ENCODE peak calls at places on chromosomes 12 and 14, in seven cellular contexts. L, E, B, N, T, V and G are unnamed samples. For H3K4me1, the result is how much of the 10 kb centered on the place peaks cover.

GRCh38 chr14:96052541-96053105 is 13.5 kb downstream of the C14orf132 start:
- DNase-seq in L (no peak), E (no peak), B (no peak), N (no peak), T (no peak), V (no peak), G (no peak)

GRCh38 chr14:30608533-30609006 is 13.5 kb upstream of the SCFD1 start:
- DNase-seq in L (no peak), E (no peak), B (no peak), N (no peak), T (no peak), V (no peak), G (no peak)

GRCh38 chr14:77838756-77839565 is 39.1 kb downstream of the ADCK1 start:
- DNase-seq in L (no peak), E (no peak), B (no peak), N (no peak), T (no peak), V (no peak), G (no peak)

GRCh38 chr12:22481557-22482104 is 62.7 kb downstream of the C2CD5 start:
- DNase-seq in L (no peak), E (no peak), B (no peak), N (no peak), T (no peak), V (no peak), G (no peak)

GRCh38 chr12:109566424-109566823 is 6.9 kb downstream of the MMAB start:
- DNase-seq in L (no peak), E (no peak), B (no peak), N (no peak), T (no peak), V (no peak), G (no peak)

GRCh38 chr12:124827588-124828184 is 36.0 kb downstream of the SCARB1 start:
- DNase-seq in L (no peak), E (no peak), B (no peak), N (no peak), T (no peak), V (peak), G (no peak)

GRCh38 chr14:90675399-90675798 is 140.8 kb downstream of the TTC7B start:
- DNase-seq in L (peak), E (no peak), B (no peak), N (no peak), T (no peak), V (no peak), G (no peak)

GRCh38 chr14:100804138-100804537 is 21.8 kb upstream of the MEG3 start:
- DNase-seq in L (no peak), E (no peak), B (no peak), N (no peak), T (no peak), V (no peak), G (no peak)

GRCh38 chr12:5227722-5228274 is 184.1 kb downstream of the KCNA5 start:
- DNase-seq in L (no peak), E (no peak), B (no peak), N (no peak), T (no peak), V (no peak), G (no peak)

DNA sequence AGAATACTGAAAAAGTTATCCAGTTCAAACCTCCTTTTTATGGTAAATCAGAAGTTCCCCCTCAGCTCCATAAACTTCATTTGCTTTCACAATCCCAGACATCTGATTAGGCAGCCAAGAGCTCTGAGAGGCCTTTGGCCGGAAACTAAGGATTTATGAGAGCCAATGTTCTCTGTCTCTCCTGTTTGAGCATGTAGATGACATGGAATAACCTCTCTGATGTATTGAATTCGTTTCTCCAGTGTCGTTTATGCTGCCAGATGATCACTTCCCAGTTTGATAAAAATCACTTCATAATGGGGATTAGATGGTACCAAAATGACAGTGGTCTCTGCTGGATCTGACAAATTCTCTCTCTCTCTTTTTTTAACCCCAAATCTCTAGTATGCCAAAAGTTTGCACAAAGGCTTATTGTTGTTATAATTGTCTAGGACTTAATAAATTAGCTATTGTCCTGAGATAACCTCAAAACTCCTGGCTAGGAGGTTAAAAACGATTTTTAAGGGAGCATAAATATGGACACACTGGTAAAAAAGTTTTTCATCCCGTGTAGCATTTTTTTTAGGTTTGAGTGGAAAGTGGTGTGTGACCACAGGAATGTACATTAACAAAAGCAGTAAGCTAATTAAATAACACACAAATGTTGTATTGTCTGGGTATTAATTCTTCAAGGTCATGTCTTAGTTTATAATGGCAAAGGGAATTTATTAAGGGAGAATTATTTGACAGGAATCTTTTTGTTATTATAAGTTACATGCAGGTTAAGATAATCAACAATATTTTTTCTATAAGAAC is 82.6 kb upstream of the USP44 start:
- DNase-seq in L (no peak), E (no peak), B (no peak), N (no peak), T (no peak), V (no peak), G (no peak)
- TF ChIP-seq POLR2AphosphoS5 in L (no peak), E (no peak), B (no peak), N (no peak), T (no peak), V (no peak), G (no peak)

GRCh38 chr12:24970177-24970576 is 21.3 kb upstream of the BCAT1 start:
- DNase-seq in L (no peak), E (no peak), B (no peak), N (no peak), T (no peak), V (no peak), G (no peak)
- H3K4me1 ChIP-seq in L (under half), E (under half), B (under half), N (under half), T (under half), V (under half), G (under half)

DNA sequence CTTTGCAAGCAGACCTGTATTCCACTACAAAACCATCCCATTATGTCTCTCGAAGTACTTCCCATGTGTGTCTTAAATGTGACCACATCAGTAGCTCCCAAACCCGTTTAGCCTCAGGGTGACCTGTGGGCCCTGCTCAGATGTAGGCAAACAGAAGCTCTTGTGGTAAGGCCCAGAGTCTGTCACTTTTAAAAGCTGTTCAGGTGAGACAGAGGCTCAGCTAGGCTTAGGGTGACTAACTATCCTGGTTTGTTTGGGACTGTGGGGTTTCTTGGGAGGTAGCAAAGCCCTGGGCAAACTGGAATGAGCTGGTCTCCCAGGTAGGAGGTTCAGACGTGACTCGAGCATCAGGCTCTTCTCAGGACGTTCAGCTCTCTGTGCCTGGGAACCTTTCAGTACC is 64.5 kb upstream of the VASH1 start:
- DNase-seq in L (no peak), E (no peak), B (no peak), N (no peak), T (no peak), V (no peak), G (no peak)
- TF ChIP-seq SIN3A in L (no peak), E (no peak), B (no peak), N (no peak), T (no peak), V (no peak), G (no peak)

GRCh38 chr12:53777412-53777811 is 25.6 kb upstream of the CISTR start:
- DNase-seq in L (no peak), E (no peak), B (no peak), N (no peak), T (no peak), V (no peak), G (no peak)

GRCh38 chr12:53775478-53776145 is 23.8 kb upstream of the CISTR start:
- DNase-seq in L (no peak), E (no peak), B (no peak), N (no peak), T (no peak), V (no peak), G (no peak)

GRCh38 chr12:53777936-53778644 is 26.3 kb upstream of the CISTR start:
- DNase-seq in L (no peak), E (no peak), B (no peak), N (no peak), T (no peak), V (no peak), G (no peak)

GRCh38 chr12:53780323-53780722 is 28.5 kb upstream of the CISTR start:
- DNase-seq in L (no peak), E (no peak), B (no peak), N (no peak), T (no peak), V (no peak), G (no peak)

DNA sequence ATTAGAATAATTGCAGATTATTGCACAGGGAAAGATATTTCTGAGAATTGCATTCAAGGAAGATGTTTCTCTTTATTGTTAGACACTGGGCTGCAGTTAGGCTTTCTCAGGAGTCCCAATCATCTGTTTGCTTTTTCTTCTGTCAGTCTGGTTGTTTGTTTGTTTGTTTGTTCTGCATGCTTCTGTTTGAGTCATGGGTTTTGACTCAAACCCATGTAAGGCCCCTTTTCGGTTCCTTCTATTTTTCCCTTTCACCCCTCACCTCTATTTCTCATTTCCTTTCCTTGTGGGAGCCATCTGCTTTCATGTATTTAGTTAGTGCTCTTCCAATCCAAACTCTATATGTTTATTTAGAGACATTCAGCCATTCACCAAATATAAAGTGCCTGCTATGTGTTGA is 25.1 kb upstream of the CISTR start:
- DNase-seq in L (no peak), E (no peak), B (no peak), N (no peak), T (no peak), V (no peak), G (peak)
- TF ChIP-seq POLR2AphosphoS5 in L (no peak), E (no peak), B (no peak), N (no peak), T (no peak), V (no peak), G (no peak)

GRCh38 chr14:87898301-87898700 is 94.7 kb downstream of the GALC start:
- DNase-seq in L (no peak), E (no peak), B (no peak), N (no peak), T (no peak), V (no peak), G (no peak)
- H3K4me1 ChIP-seq in L (under half), E (under half), B (under half), N (under half), T (under half), V (under half), G (under half)

GRCh38 chr12:56261503-56262230 is 3.5 kb upstream of the ANKRD52 start:
- DNase-seq in L (no peak), E (peak), B (no peak), N (no peak), T (no peak), V (no peak), G (peak)
- TF ChIP-seq SIN3A in L (no peak), E (no peak), B (no peak), N (no peak), T (no peak), V (no peak), G (no peak)

DNA sequence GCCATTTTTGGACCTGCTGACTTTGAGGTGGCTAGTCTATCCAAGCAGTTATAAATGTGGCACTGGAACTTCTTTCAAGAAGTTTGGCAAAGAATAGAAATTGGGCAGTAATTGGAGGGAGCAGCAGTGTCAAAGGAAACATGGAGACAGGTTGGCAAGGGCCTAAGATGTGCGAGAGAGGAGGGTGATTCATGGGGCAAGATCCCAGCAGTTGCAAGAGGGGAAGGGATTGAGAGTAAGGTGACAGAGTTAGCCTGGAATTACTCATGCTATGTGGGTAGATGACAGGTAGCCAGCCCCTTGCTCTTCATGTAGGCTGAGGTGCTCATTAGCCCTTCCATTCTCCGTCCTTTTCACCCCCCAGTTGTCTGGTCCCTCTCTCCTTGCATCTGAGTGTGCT is 42.2 kb downstream of the FBXL14 start:
- DNase-seq in L (no peak), E (no peak), B (no peak), N (no peak), T (no peak), V (no peak), G (no peak)
- TF ChIP-seq POLR2AphosphoS5 in L (no peak), E (no peak), B (no peak), N (no peak), T (no peak), V (no peak), G (no peak)

GRCh38 chr14:68679746-68680467 is 113.0 kb downstream of the ZFP36L1 start:
- DNase-seq in L (no peak), E (no peak), B (peak), N (no peak), T (no peak), V (no peak), G (no peak)
- H3K4me1 ChIP-seq in L (under half), E (half or more), B (half or more), N (under half), T (under half), V (under half), G (under half)